ENCODE peak calls at places on chromosomes 1 and 21, in four cellular contexts. O is GM12891, G is H54, U is right lobe of liver. C is an unnamed sample.

GRCh38 chr1:164635784-164636729 is 77.1 kb downstream of the PBX1 start:
- DNase-seq in O (no peak), G (no peak), U (peak), C (no peak)

GRCh38 chr1:150144606-150145005 is 5.1 kb upstream of the PLEKHO1 start:
- DNase-seq in O (no peak), G (no peak), U (no peak), C (no peak)

GRCh38 chr21:17476006-17476405 is 36.8 kb upstream of the CXADR start:
- DNase-seq in O (no peak), G (no peak), U (peak), C (no peak)

GRCh38 chr1:234655328-234656069 is 45.5 kb upstream of the IRF2BP2 start:
- DNase-seq in O (no peak), G (no peak), U (no peak), C (no peak)

GRCh38 chr21:29258626-29259335 is 39.9 kb upstream of the BACH1 start:
- DNase-seq in O (no peak), G (peak), U (no peak), C (no peak)

GRCh38 chr1:168408531-168409242 is 128.0 kb downstream of the TBX19 start:
- DNase-seq in O (no peak), G (peak), U (no peak), C (no peak)

GRCh38 chr1:223102797-223103533 is 40.1 kb downstream of the TLR5 start:
- DNase-seq in O (no peak), G (no peak), U (no peak), C (no peak)

GRCh38 chr1:145849356-145850165 is 4.1 kb downstream of the NUDT17 start:
- DNase-seq in O (no peak), G (peak), U (no peak), C (no peak)

GRCh38 chr1:115114308-115114707 is 25.0 kb upstream of the TSPAN2 start:
- DNase-seq in O (no peak), G (no peak), U (no peak), C (no peak)

GRCh38 chr1:62826892-62827291 is 43.0 kb downstream of the ATG4C start:
- DNase-seq in O (no peak), G (no peak), U (no peak), C (no peak)

GRCh38 chr1:223645903-223646302 is 19.6 kb downstream of the CAPN8 start:
- DNase-seq in O (no peak), G (no peak), U (no peak), C (no peak)

GRCh38 chr1:5189384-5189783 is 535.0 kb downstream of the AJAP1 start:
- DNase-seq in O (no peak), G (no peak), U (no peak), C (no peak)

GRCh38 chr1:67332653-67333529 is 25.2 kb downstream of the IL12RB2 start:
- DNase-seq in O (no peak), G (no peak), U (no peak), C (no peak)

GRCh38 chr1:116268211-116268610 is 104.8 kb upstream of the ATP1A1 start:
- DNase-seq in O (no peak), G (no peak), U (peak), C (no peak)

GRCh38 chr1:8429549-8430105 is 111.7 kb downstream of the SLC45A1 start:
- DNase-seq in O (no peak), G (no peak), U (no peak), C (no peak)

DNA sequence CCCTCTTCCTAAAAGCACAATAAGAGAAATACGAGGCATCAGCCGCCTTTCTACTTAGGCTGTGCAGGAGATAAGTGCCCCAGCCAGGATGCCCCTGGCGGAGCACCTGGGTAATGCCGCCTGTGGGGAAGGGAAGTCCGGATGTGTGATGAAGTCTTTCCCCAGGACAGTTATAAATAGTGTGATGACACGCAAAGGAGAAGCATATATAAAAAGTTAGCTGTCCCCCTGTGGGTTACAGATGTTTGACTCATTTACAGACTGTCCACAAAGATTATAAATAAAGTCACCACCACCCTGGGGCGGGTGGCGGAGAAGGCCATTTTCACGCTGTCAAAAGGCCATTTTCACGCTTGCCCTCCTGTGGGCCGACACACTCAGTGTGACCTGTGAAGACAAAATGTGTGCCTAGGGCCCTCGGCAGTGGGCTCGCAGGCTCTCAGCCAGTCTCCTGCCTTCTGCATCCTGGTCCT is 6.3 kb downstream of the KCNN3 start:
- DNase-seq in O (no peak), G (peak), U (no peak), C (no peak)
- TF ChIP-seq POLR2A in O (no peak), G (no peak), U (no peak), C (no peak)

GRCh38 chr1:184973308-184974085 is 811 bp downstream of the NIBAN1 start:
- DNase-seq in O (peak), G (no peak), U (peak), C (peak)
- TF ChIP-seq POLR2A in O (peak), G (no peak), U (no peak), C (no peak)

GRCh38 chr1:10528066-10529014 is 53.6 kb downstream of the PEX14 start:
- DNase-seq in O (no peak), G (peak), U (no peak), C (no peak)
- TF ChIP-seq POLR2A in O (no peak), G (no peak), U (no peak), C (no peak)

GRCh38 chr1:156705321-156705917 is at the start of gene CRABP2:
- DNase-seq in O (peak), G (no peak), U (no peak), C (peak)
- TF ChIP-seq POLR2A in O (no peak), G (no peak), U (no peak), C (no peak)

GRCh38 chr1:20551945-20552727 is at the start of gene FAM43B:
- DNase-seq in O (peak), G (no peak), U (peak), C (no peak)
- TF ChIP-seq POLR2A in O (no peak), G (no peak), U (no peak), C (no peak)

GRCh38 chr1:86913399-86913895 is 479 bp downstream of the SELENOF start:
- DNase-seq in O (peak), G (no peak), U (no peak), C (peak)

GRCh38 chr1:86913896-86914634 is at the start of gene SELENOF:
- DNase-seq in O (peak), G (peak), U (peak), C (peak)

GRCh38 chr1:86914998-86915736 is 732 bp downstream of the HS2ST1 start:
- DNase-seq in O (no peak), G (peak), U (peak), C (peak)

GRCh38 chr1:86915737-86916235 is 1.4 kb downstream of the HS2ST1 start:
- DNase-seq in O (no peak), G (no peak), U (no peak), C (no peak)

GRCh38 chr1:86914635-86914997 is at the start of gene HS2ST1:
- DNase-seq in O (no peak), G (no peak), U (no peak), C (peak)
- TF ChIP-seq POLR2A in O (peak), G (peak), U (peak), C (peak)

GRCh38 chr1:37480581-37481288 is 6.4 kb downstream of the ZC3H12A start:
- DNase-seq in O (no peak), G (no peak), U (peak), C (no peak)

GRCh38 chr1:37482796-37483744 is 8.7 kb downstream of the ZC3H12A start:
- DNase-seq in O (no peak), G (no peak), U (peak), C (no peak)

GRCh38 chr1:37482004-37482785 is 7.8 kb downstream of the ZC3H12A start:
- DNase-seq in O (no peak), G (no peak), U (no peak), C (no peak)

GRCh38 chr1:37480125-37480466 is 5.7 kb downstream of the ZC3H12A start:
- DNase-seq in O (no peak), G (no peak), U (no peak), C (no peak)

GRCh38 chr1:37481289-37482003 is 7.1 kb downstream of the ZC3H12A start:
- DNase-seq in O (no peak), G (no peak), U (no peak), C (peak)
- TF ChIP-seq POLR2A in O (no peak), G (no peak), U (peak), C (no peak)

C was measured in spleen.